ENCODE peak calls at places on chromosomes 13 and 19, in nine cellular contexts. One of them, this sample, is unnamed.

GRCh38 chr13:26629260-26629659 is 71.8 kb downstream of the WASF3 start:
- ATAC-seq in RWPE2: no peak
- ATAC-seq in HepG2: peak; percentile 92
- ATAC-seq in lower lobe of right lung: peak; percentile 53
- ATAC-seq in pancreas: no peak
- ATAC-seq in upper lobe of left lung: peak; percentile 16
- ATAC-seq in heart left ventricle: no peak
- ATAC-seq in HCT116: peak; percentile 85
- ATAC-seq in Panc1: no peak
- ATAC-seq in this sample: no peak

GRCh38 chr13:71067164-71067815 is 799.7 kb downstream of the DACH1 start:
- ATAC-seq in RWPE2: no peak
- ATAC-seq in upper lobe of left lung: no peak
- ATAC-seq in lower lobe of right lung: no peak
- ATAC-seq in HCT116: no peak
- ATAC-seq in pancreas: no peak
- ATAC-seq in heart left ventricle: no peak
- ATAC-seq in Panc1: no peak
- ATAC-seq in HepG2: peak; percentile 60
- ATAC-seq in this sample: no peak

GRCh38 chr13:86567119-86567518 is 767.9 kb upstream of the SLITRK6 start:
- ATAC-seq in pancreas: no peak
- ATAC-seq in lower lobe of right lung: no peak
- ATAC-seq in upper lobe of left lung: no peak
- ATAC-seq in Panc1: no peak
- ATAC-seq in heart left ventricle: no peak
- ATAC-seq in RWPE2: no peak
- ATAC-seq in HepG2: peak; percentile 91
- ATAC-seq in HCT116: no peak
- ATAC-seq in this sample: no peak

GRCh38 chr19:51692065-51692915 is 840 bp upstream of the SPACA6 start:
- ATAC-seq in upper lobe of left lung: no peak
- ATAC-seq in Panc1: no peak
- ATAC-seq in heart left ventricle: no peak
- ATAC-seq in RWPE2: no peak
- ATAC-seq in HCT116: no peak
- ATAC-seq in pancreas: no peak
- ATAC-seq in HepG2: no peak
- ATAC-seq in lower lobe of right lung: no peak
- ATAC-seq in this sample: no peak

GRCh38 chr13:98549728-98550317 is 27.1 kb downstream of the STK24 start:
- ATAC-seq in HCT116: peak; percentile 22
- ATAC-seq in lower lobe of right lung: no peak
- ATAC-seq in pancreas: no peak
- ATAC-seq in heart left ventricle: no peak
- ATAC-seq in Panc1: no peak
- ATAC-seq in HepG2: no peak
- ATAC-seq in RWPE2: no peak
- ATAC-seq in upper lobe of left lung: no peak
- ATAC-seq in this sample: no peak

GRCh38 chr13:44507639-44508038 is 68.5 kb downstream of the TSC22D1 start:
- ATAC-seq in HCT116: no peak
- ATAC-seq in pancreas: no peak
- ATAC-seq in lower lobe of right lung: no peak
- ATAC-seq in RWPE2: no peak
- ATAC-seq in heart left ventricle: no peak
- ATAC-seq in HepG2: no peak
- ATAC-seq in Panc1: no peak
- ATAC-seq in upper lobe of left lung: no peak
- ATAC-seq in this sample: no peak

GRCh38 chr13:101982903-101983302 is 418.9 kb downstream of the FGF14 start:
- ATAC-seq in HCT116: no peak
- ATAC-seq in RWPE2: no peak
- ATAC-seq in pancreas: no peak
- ATAC-seq in upper lobe of left lung: no peak
- ATAC-seq in HepG2: no peak
- ATAC-seq in heart left ventricle: peak; percentile 85
- ATAC-seq in lower lobe of right lung: no peak
- ATAC-seq in Panc1: no peak
- ATAC-seq in this sample: no peak

GRCh38 chr13:58949646-58950045 is 1214.1 kb downstream of the DIAPH3 start:
- ATAC-seq in upper lobe of left lung: no peak
- ATAC-seq in HepG2: no peak
- ATAC-seq in RWPE2: no peak
- ATAC-seq in lower lobe of right lung: no peak
- ATAC-seq in HCT116: no peak
- ATAC-seq in Panc1: no peak
- ATAC-seq in heart left ventricle: no peak
- ATAC-seq in pancreas: no peak
- ATAC-seq in this sample: no peak

GRCh38 chr19:24159707-24160106 is 72.7 kb downstream of the ZNF254 start:
- ATAC-seq in heart left ventricle: no peak
- ATAC-seq in Panc1: no peak
- ATAC-seq in HCT116: no peak
- ATAC-seq in RWPE2: no peak
- ATAC-seq in pancreas: no peak
- ATAC-seq in lower lobe of right lung: peak; percentile 54
- ATAC-seq in HepG2: no peak
- ATAC-seq in upper lobe of left lung: no peak
- ATAC-seq in this sample: no peak

GRCh38 chr13:110445722-110446569 is 115.6 kb downstream of the RAB20 start:
- ATAC-seq in upper lobe of left lung: no peak
- ATAC-seq in HepG2: no peak
- ATAC-seq in RWPE2: peak; percentile 50
- ATAC-seq in Panc1: no peak
- ATAC-seq in lower lobe of right lung: no peak
- ATAC-seq in heart left ventricle: no peak
- ATAC-seq in pancreas: no peak
- ATAC-seq in HCT116: no peak
- ATAC-seq in this sample: no peak

GRCh38 chr13:43364210-43365041 is 341.0 kb downstream of the DNAJC15 start:
- ATAC-seq in HepG2: no peak
- ATAC-seq in Panc1: no peak
- ATAC-seq in lower lobe of right lung: no peak
- ATAC-seq in pancreas: peak; percentile 66
- ATAC-seq in RWPE2: no peak
- ATAC-seq in upper lobe of left lung: peak; percentile 88
- ATAC-seq in HCT116: no peak
- ATAC-seq in heart left ventricle: peak; percentile 86
- ATAC-seq in this sample: peak; percentile 59

GRCh38 chr19:8477889-8478288 is 24.6 kb downstream of the PRAM1 start:
- ATAC-seq in HCT116: no peak
- ATAC-seq in lower lobe of right lung: no peak
- ATAC-seq in HepG2: no peak
- ATAC-seq in RWPE2: no peak
- ATAC-seq in Panc1: no peak
- ATAC-seq in upper lobe of left lung: no peak
- ATAC-seq in pancreas: no peak
- ATAC-seq in heart left ventricle: no peak
- ATAC-seq in this sample: no peak

GRCh38 chr13:26707122-26708006 is 53.2 kb downstream of the GPR12 start:
- ATAC-seq in upper lobe of left lung: peak; percentile 54
- ATAC-seq in HCT116: peak; percentile 89
- ATAC-seq in Panc1: peak; percentile 94
- ATAC-seq in lower lobe of right lung: peak; percentile 71
- ATAC-seq in heart left ventricle: peak; percentile 83
- ATAC-seq in pancreas: peak; percentile 79
- ATAC-seq in HepG2: peak; percentile 93
- ATAC-seq in RWPE2: peak; percentile 67
- ATAC-seq in this sample: no peak

GRCh38 chr19:35828694-35829301 is 16.2 kb upstream of the PRODH2 start:
- ATAC-seq in heart left ventricle: peak; percentile 74
- ATAC-seq in pancreas: no peak
- ATAC-seq in Panc1: peak; percentile 47
- ATAC-seq in lower lobe of right lung: peak; percentile 57
- ATAC-seq in RWPE2: peak; percentile 44
- ATAC-seq in upper lobe of left lung: peak; percentile 38
- ATAC-seq in HepG2: peak; percentile 94
- ATAC-seq in HCT116: peak; percentile 60
- ATAC-seq in this sample: peak; percentile 36

GRCh38 chr13:38950987-38951386 is 39.6 kb downstream of the STOML3 start:
- ATAC-seq in pancreas: no peak
- ATAC-seq in RWPE2: no peak
- ATAC-seq in upper lobe of left lung: no peak
- ATAC-seq in Panc1: no peak
- ATAC-seq in HCT116: no peak
- ATAC-seq in HepG2: no peak
- ATAC-seq in heart left ventricle: no peak
- ATAC-seq in lower lobe of right lung: no peak
- ATAC-seq in this sample: no peak

GRCh38 chr13:40390290-40391008 is 276.0 kb downstream of the FOXO1 start:
- ATAC-seq in RWPE2: no peak
- ATAC-seq in Panc1: no peak
- ATAC-seq in lower lobe of right lung: no peak
- ATAC-seq in HCT116: no peak
- ATAC-seq in heart left ventricle: no peak
- ATAC-seq in upper lobe of left lung: no peak
- ATAC-seq in HepG2: peak; percentile 39
- ATAC-seq in pancreas: no peak
- ATAC-seq in this sample: no peak

GRCh38 chr13:103199380-103200088 is 133.3 kb upstream of the SLC10A2 start:
- ATAC-seq in lower lobe of right lung: no peak
- ATAC-seq in HepG2: no peak
- ATAC-seq in upper lobe of left lung: no peak
- ATAC-seq in heart left ventricle: peak; percentile 83
- ATAC-seq in pancreas: no peak
- ATAC-seq in Panc1: no peak
- ATAC-seq in RWPE2: no peak
- ATAC-seq in HCT116: no peak
- ATAC-seq in this sample: no peak

GRCh38 chr13:40798380-40798779 is 9.0 kb downstream of the SLC25A15 start:
- ATAC-seq in Panc1: no peak
- ATAC-seq in upper lobe of left lung: peak; percentile 41
- ATAC-seq in HepG2: no peak
- ATAC-seq in lower lobe of right lung: peak; percentile 78
- ATAC-seq in heart left ventricle: no peak
- ATAC-seq in RWPE2: no peak
- ATAC-seq in HCT116: no peak
- ATAC-seq in pancreas: peak; percentile 75
- ATAC-seq in this sample: no peak

DNA sequence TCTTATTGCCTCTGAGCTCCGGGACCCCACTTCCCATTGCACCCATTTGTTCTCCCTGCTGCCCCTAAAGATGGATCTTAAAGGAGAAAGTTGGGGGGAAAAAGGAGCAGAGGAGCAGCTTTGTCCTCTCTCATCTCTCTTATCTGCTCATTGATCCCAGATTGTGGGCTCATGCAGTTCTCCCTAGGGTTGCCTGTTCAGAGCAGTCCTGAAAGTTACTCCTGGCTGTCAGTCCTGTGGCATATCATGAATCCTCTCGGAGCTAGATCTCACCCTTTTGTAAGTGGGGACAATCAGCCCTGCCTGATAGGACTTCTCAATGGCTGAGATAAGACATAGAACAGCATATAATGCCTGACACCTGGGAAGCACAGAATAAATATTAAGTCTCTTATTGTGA is 440.3 kb downstream of the IRS2 start:
- ATAC-seq in Panc1: no peak
- ATAC-seq in lower lobe of right lung: no peak
- ATAC-seq in upper lobe of left lung: no peak
- ATAC-seq in RWPE2: no peak
- ATAC-seq in pancreas: no peak
- ATAC-seq in HCT116: no peak
- ATAC-seq in HepG2: no peak
- ATAC-seq in heart left ventricle: no peak
- ATAC-seq in this sample: no peak
- H3K4me1 ChIP-seq in Panc1: no peaks in the 10 kb centered on the region
- H3K4me1 ChIP-seq in lower lobe of right lung: no peaks in the 10 kb centered on the region
- H3K4me1 ChIP-seq in upper lobe of left lung: no peaks in the 10 kb centered on the region
- H3K4me1 ChIP-seq in RWPE2: peaks cover 29% of the 10 kb centered on the region
- H3K4me1 ChIP-seq in pancreas: no peaks in the 10 kb centered on the region
- H3K4me1 ChIP-seq in HCT116: peaks cover 5% of the 10 kb centered on the region
- H3K4me1 ChIP-seq in HepG2: no peaks in the 10 kb centered on the region
- H3K4me1 ChIP-seq in heart left ventricle: no peaks in the 10 kb centered on the region
- H3K4me1 ChIP-seq in this sample: no peaks in the 10 kb centered on the region

DNA sequence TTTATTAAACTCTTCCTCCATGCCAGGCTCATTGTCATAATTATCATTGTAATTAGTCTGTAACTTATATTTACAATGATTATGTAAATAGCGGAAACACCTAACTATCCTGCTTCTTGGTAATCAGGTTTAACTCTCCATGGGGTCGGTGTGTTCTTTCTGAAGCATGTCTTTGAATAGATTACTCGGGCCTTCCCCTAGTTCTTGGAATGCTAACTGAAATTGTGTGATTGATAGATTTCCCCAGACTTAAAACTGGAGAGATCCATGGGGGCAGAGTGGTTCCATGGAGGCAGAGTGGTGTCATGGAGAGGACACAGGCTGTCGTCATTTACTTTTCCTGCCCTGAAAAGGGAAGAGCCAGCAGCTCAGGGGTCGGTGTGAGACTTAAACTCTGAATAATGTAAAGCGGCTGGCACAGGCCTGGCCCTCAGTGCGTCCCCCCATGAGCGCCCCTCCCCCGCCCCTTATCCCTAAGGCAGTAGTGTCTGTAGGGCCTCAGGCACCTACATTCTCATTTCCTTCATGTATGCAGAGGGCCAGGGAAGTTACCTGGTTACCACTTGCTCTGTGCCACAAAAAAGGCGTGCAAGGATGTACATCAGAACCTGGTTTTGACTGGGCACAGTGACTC is 225.1 kb downstream of the TM9SF2 start:
- ATAC-seq in HepG2: no peak
- ATAC-seq in lower lobe of right lung: no peak
- ATAC-seq in pancreas: no peak
- ATAC-seq in Panc1: no peak
- ATAC-seq in HCT116: no peak
- ATAC-seq in heart left ventricle: no peak
- ATAC-seq in upper lobe of left lung: no peak
- ATAC-seq in RWPE2: no peak
- ATAC-seq in this sample: no peak
- H3K36me3 ChIP-seq in HepG2: no peaks in the 10 kb centered on the region
- H3K36me3 ChIP-seq in lower lobe of right lung: no peaks in the 10 kb centered on the region
- H3K36me3 ChIP-seq in pancreas: no peaks in the 10 kb centered on the region
- H3K36me3 ChIP-seq in Panc1: no peaks in the 10 kb centered on the region
- H3K36me3 ChIP-seq in HCT116: no peaks in the 10 kb centered on the region
- H3K36me3 ChIP-seq in heart left ventricle: no peaks in the 10 kb centered on the region
- H3K36me3 ChIP-seq in upper lobe of left lung: no peaks in the 10 kb centered on the region
- H3K36me3 ChIP-seq in RWPE2: no peaks in the 10 kb centered on the region
- H3K36me3 ChIP-seq in this sample: no peaks in the 10 kb centered on the region

GRCh38 chr13:21670006-21670882 is 629 bp upstream of the FGF9 start:
- ATAC-seq in Panc1: peak; percentile 43
- ATAC-seq in pancreas: peak; percentile 57
- ATAC-seq in RWPE2: peak; percentile 28
- ATAC-seq in HepG2: peak; percentile 50
- ATAC-seq in heart left ventricle: peak; percentile 47
- ATAC-seq in upper lobe of left lung: peak; percentile 71
- ATAC-seq in lower lobe of right lung: peak; percentile 63
- ATAC-seq in HCT116: peak; percentile 58
- ATAC-seq in this sample: peak; percentile 36
- H3K4me1 ChIP-seq in Panc1: peaks cover 3% of the 10 kb centered on the region
- H3K4me1 ChIP-seq in pancreas: peaks cover 18% of the 10 kb centered on the region
- H3K4me1 ChIP-seq in RWPE2: peaks cover 4% of the 10 kb centered on the region
- H3K4me1 ChIP-seq in HepG2: peaks cover 48% of the 10 kb centered on the region
- H3K4me1 ChIP-seq in heart left ventricle: peaks cover 53% of the 10 kb centered on the region
- H3K4me1 ChIP-seq in upper lobe of left lung: peaks cover 53% of the 10 kb centered on the region
- H3K4me1 ChIP-seq in lower lobe of right lung: peaks cover 39% of the 10 kb centered on the region
- H3K4me1 ChIP-seq in HCT116: peaks cover 28% of the 10 kb centered on the region
- H3K4me1 ChIP-seq in this sample: peaks cover 25% of the 10 kb centered on the region

DNA sequence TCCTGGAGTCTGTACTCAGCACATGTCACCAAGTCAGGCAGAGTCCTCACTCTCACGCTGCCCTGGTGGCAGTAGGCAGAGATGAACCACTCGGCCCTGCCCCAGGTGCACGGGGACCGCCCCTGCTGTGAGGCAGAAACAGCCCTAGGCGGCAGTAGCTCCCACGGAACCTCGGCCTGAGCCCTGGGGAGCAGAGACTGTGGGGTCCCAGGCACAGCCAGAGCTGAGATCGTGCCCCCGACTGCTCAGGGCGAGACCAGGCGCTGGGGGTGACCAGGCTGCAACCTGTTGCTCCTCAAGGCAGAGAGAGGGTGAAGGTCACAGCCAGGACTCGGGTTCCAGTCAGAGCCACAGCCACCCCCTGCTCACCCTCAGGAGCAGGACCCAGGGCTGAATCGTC is 34.9 kb downstream of the AP1M1 start:
- ATAC-seq in RWPE2: no peak
- ATAC-seq in HCT116: no peak
- ATAC-seq in lower lobe of right lung: no peak
- ATAC-seq in upper lobe of left lung: no peak
- ATAC-seq in heart left ventricle: no peak
- ATAC-seq in Panc1: peak; percentile 28
- ATAC-seq in pancreas: no peak
- ATAC-seq in HepG2: no peak
- ATAC-seq in this sample: no peak
- H3K36me3 ChIP-seq in RWPE2: peaks cover 20% of the 10 kb centered on the region
- H3K36me3 ChIP-seq in HCT116: no peaks in the 10 kb centered on the region
- H3K36me3 ChIP-seq in lower lobe of right lung: peaks cover 87% of the 10 kb centered on the region
- H3K36me3 ChIP-seq in upper lobe of left lung: peaks cover 71% of the 10 kb centered on the region
- H3K36me3 ChIP-seq in heart left ventricle: peaks cover 82% of the 10 kb centered on the region
- H3K36me3 ChIP-seq in Panc1: peaks cover 2% of the 10 kb centered on the region
- H3K36me3 ChIP-seq in pancreas: peaks cover 18% of the 10 kb centered on the region
- H3K36me3 ChIP-seq in HepG2: peaks cover 16% of the 10 kb centered on the region
- H3K36me3 ChIP-seq in this sample: no peaks in the 10 kb centered on the region